ENCODE peak calls at places on chromosomes 16 and 17, in nine cellular contexts. A is HT-29, G is ELF-1, J is M059J, Y is naive B cell, Q is omental fat pad, V is T-cell, O is NCI-H2081, X is PC-3. N is an unnamed sample.

GRCh38 chr16:29678691-29679267 is at the start of gene QPRT:
- DNase-seq in Q (no peak), O (no peak), X (no peak), J (peak; percentile 40), V (no peak), A (peak; percentile 23), G (peak; percentile 97), Y (no peak), N (no peak)

GRCh38 chr16:49003022-49003421 is 278.6 kb downstream of the CBLN1 start:
- DNase-seq in V (no peak), Q (no peak), Y (no peak), J (no peak), X (no peak), A (no peak), G (no peak), O (no peak), N (no peak)

GRCh38 chr17:6611231-6611630 is 29.3 kb downstream of the KIAA0753 start:
- DNase-seq in J (no peak), A (no peak), Q (no peak), Y (no peak), O (no peak), V (no peak), G (no peak), X (no peak), N (no peak)

GRCh38 chr16:16780588-16780987 is 401.6 kb downstream of the NPIPA7 start:
- DNase-seq in V (no peak), Q (no peak), O (no peak), G (peak; percentile 52), A (no peak), J (no peak), Y (no peak), X (no peak), N (no peak)

GRCh38 chr17:64689106-64689505 is 27.0 kb upstream of the SMURF2 start:
- DNase-seq in V (no peak), Y (no peak), O (no peak), A (no peak), J (no peak), Q (no peak), X (peak; percentile 1), G (no peak), N (no peak)

GRCh38 chr16:89325861-89326471 is 108.5 kb downstream of the ZNF778 start:
- DNase-seq in A (peak; percentile 58), G (no peak), O (no peak), Q (no peak), J (peak; percentile 83), V (no peak), Y (no peak), X (peak; percentile 60), N (peak; percentile 29)

GRCh38 chr16:50315346-50315997 is 49.1 kb downstream of the ADCY7 start:
- DNase-seq in X (no peak), Q (no peak), O (no peak), Y (no peak), V (peak; percentile 2), G (peak; percentile 24), J (no peak), A (no peak), N (no peak)

GRCh38 chr17:61717352-61717751 is 126.3 kb upstream of the NACA2 start:
- DNase-seq in J (no peak), Q (no peak), G (no peak), X (no peak), V (no peak), Y (no peak), O (no peak), A (no peak), N (no peak)

GRCh38 chr17:69503711-69504110 is 89.2 kb downstream of the MAP2K6 start:
- DNase-seq in G (no peak), O (no peak), Y (peak; percentile 63), X (no peak), J (no peak), A (no peak), Q (no peak), V (no peak), N (no peak)

GRCh38 chr16:28872952-28873351 is 5.3 kb upstream of the ATP2A1 start:
- DNase-seq in Y (no peak), G (no peak), J (no peak), V (no peak), X (no peak), A (no peak), Q (no peak), O (no peak), N (no peak)

GRCh38 chr16:85882181-85882810 is 16.7 kb upstream of the IRF8 start:
- DNase-seq in X (no peak), J (no peak), V (no peak), Q (no peak), O (no peak), Y (no peak), G (no peak), A (no peak), N (no peak)

GRCh38 chr16:73663720-73664119 is 615.8 kb upstream of the ZFHX3 start:
- DNase-seq in J (no peak), A (no peak), O (no peak), V (no peak), X (no peak), G (no peak), Y (no peak), Q (no peak), N (no peak)

GRCh38 chr17:45429338-45430005 is 3.2 kb downstream of the ARHGAP27 start:
- DNase-seq in A (no peak), Q (no peak), O (no peak), Y (no peak), G (peak; percentile 64), V (no peak), X (no peak), J (no peak), N (no peak)

GRCh38 chr16:57810197-57811024 is 8.1 kb upstream of the KIFC3 start:
- DNase-seq in Y (no peak), V (peak; percentile 70), J (peak; percentile 98), G (peak; percentile 86), A (peak; percentile 95), X (peak; percentile 90), Q (peak; percentile 57), O (peak; percentile 21), N (peak; percentile 89)

GRCh38 chr16:81374514-81374913 is 59.8 kb downstream of the GAN start:
- DNase-seq in Q (no peak), A (no peak), J (no peak), O (no peak), Y (no peak), V (no peak), X (no peak), G (no peak), N (no peak)

GRCh38 chr17:18191071-18191667 is 7.5 kb downstream of the ALKBH5 start:
- DNase-seq in X (no peak), J (no peak), Y (no peak), V (no peak), O (no peak), G (no peak), Q (no peak), A (no peak), N (no peak)

GRCh38 chr16:67240506-67240905 is 6.8 kb downstream of the FHOD1 start:
- DNase-seq in V (no peak), A (peak; percentile 14), X (peak; percentile 19), Q (no peak), J (peak; percentile 72), O (no peak), G (no peak), Y (no peak), N (no peak)

GRCh38 chr17:49700956-49701355 is 6.8 kb downstream of the SLC35B1 start:
- DNase-seq in O (no peak), A (no peak), X (no peak), Q (no peak), V (no peak), G (no peak), J (no peak), Y (no peak), N (no peak)

GRCh38 chr17:31724026-31724425 is 135.0 kb downstream of the COPRS start:
- DNase-seq in G (no peak), Y (no peak), V (no peak), O (no peak), J (peak; percentile 99), X (no peak), A (peak; percentile 14), Q (no peak), N (no peak)

GRCh38 chr16:68995011-68995504 is 110.4 kb upstream of the HAS3 start:
- DNase-seq in J (peak; percentile 77), O (no peak), A (peak; percentile 83), Y (no peak), Q (no peak), X (peak; percentile 70), G (peak; percentile 46), V (no peak), N (no peak)

GRCh38 chr16:56800355-56800754 is 64.7 kb upstream of the SLC12A3 start:
- DNase-seq in G (no peak), J (peak; percentile 45), O (no peak), X (no peak), V (no peak), A (no peak), Y (no peak), Q (no peak), N (no peak)

GRCh38 chr16:11796227-11797165 is 562 bp downstream of the ZC3H7A start:
- DNase-seq in J (peak; percentile 60), X (peak; percentile 11), G (peak; percentile 64), V (peak; percentile 7), A (no peak), Q (peak; percentile 33), Y (peak; percentile 20), O (peak; percentile 11), N (peak; percentile 34)

GRCh38 chr17:45160505-45161287 is 979 bp upstream of the HEXIM2 start:
- DNase-seq in V (peak; percentile 59), O (peak; percentile 30), Y (no peak), G (peak; percentile 94), J (peak; percentile 65), Q (peak; percentile 51), X (peak; percentile 61), A (peak; percentile 64), N (peak; percentile 67)

GRCh38 chr17:60141111-60142018 is 8.4 kb upstream of the CA4 start:
- DNase-seq in J (peak; percentile 53), A (no peak), V (no peak), O (no peak), Q (no peak), X (no peak), Y (no peak), G (peak; percentile 65), N (no peak)

GRCh38 chr16:1427473-1428461 is 3.1 kb upstream of the PERCC1 start:
- DNase-seq in X (no peak), Y (no peak), V (no peak), O (no peak), Q (no peak), A (no peak), G (peak; percentile 15), J (no peak), N (no peak)

GRCh38 chr17:50056217-50056960 is 479 bp downstream of the ITGA3 start:
- DNase-seq in G (peak; percentile 79), A (peak; percentile 76), Y (peak; percentile 20), X (peak; percentile 67), Q (no peak), O (peak; percentile 57), V (peak; percentile 58), J (peak; percentile 63), N (peak; percentile 13)

GRCh38 chr16:24988137-24988535 is 27.0 kb downstream of the ARHGAP17 start:
- DNase-seq in V (no peak), A (no peak), X (peak; percentile 25), Q (no peak), G (no peak), Y (no peak), J (peak; percentile 40), O (no peak), N (no peak)

GRCh38 chr16:27217256-27217655 is 13.9 kb downstream of the KDM8 start:
- DNase-seq in X (no peak), J (no peak), O (no peak), Q (no peak), G (peak; percentile 69), A (no peak), Y (no peak), V (no peak), N (no peak)

GRCh38 chr17:57970706-57971105 is 15.5 kb upstream of the CUEDC1 start:
- DNase-seq in G (no peak), X (no peak), J (no peak), Y (no peak), V (no peak), A (peak; percentile 17), Q (no peak), O (no peak), N (no peak)

GRCh38 chr17:80681215-80681614 is 136.6 kb downstream of the RPTOR start:
- DNase-seq in V (no peak), J (no peak), O (no peak), X (no peak), Q (no peak), G (no peak), Y (no peak), A (no peak), N (no peak)

GRCh38 chr16:2764718-2765117 is 12.3 kb downstream of the SRRM2 start:
- DNase-seq in O (no peak), V (no peak), X (no peak), Q (no peak), A (no peak), Y (no peak), J (no peak), G (no peak), N (no peak)